ENCODE peak calls at places on chromosomes 16 and 17, in nine cellular contexts. R is upper lobe of right lung; T is neural progenitor cell; W is SJCRH30; F is CD8-positive, alpha-beta T cell; C is GM23248; O is ovary; Q is astrocyte; Z is thoracic aorta. B is an unnamed sample. For H3K4me1 and H3K9me3, the result is how much of the 10 kb centered on the place peaks cover.

GRCh38 chr17:43936434-43936833 is 5.8 kb downstream of the PPY start:
- DNase-seq in W (no peak), C (peak), Z (no peak), O (no peak), Q (no peak), F (no peak), T (no peak), R (no peak), B (no peak)

GRCh38 chr16:2748757-2749455 is 3.5 kb upstream of the SRRM2 start:
- DNase-seq in Q (no peak), Z (no peak), T (no peak), F (no peak), C (no peak), O (no peak), R (no peak), W (no peak), B (no peak)

GRCh38 chr17:18378205-18378505 is 577 bp downstream of the EVPLL start:
- DNase-seq in O (no peak), Q (no peak), Z (no peak), T (no peak), F (no peak), W (no peak), C (no peak), R (no peak), B (no peak)

GRCh38 chr16:19524356-19524865 is 669 bp downstream of the CCP110 start:
- DNase-seq in Q (no peak), C (peak), F (no peak), T (no peak), O (no peak), Z (no peak), R (no peak), W (peak), B (no peak)

GRCh38 chr16:80231888-80232287 is 308.9 kb upstream of the DYNLRB2 start:
- DNase-seq in T (no peak), F (no peak), W (no peak), Z (no peak), C (peak), R (no peak), O (no peak), Q (peak), B (no peak)

GRCh38 chr16:79021991-79022390 is 578.5 kb downstream of the MAF start:
- DNase-seq in W (no peak), O (no peak), R (no peak), T (no peak), Q (no peak), C (no peak), Z (no peak), F (no peak), B (no peak)

GRCh38 chr16:2371421-2371820 is 30.9 kb upstream of the ABCA3 start:
- DNase-seq in Q (no peak), T (no peak), O (no peak), R (no peak), W (no peak), F (no peak), Z (no peak), C (no peak), B (no peak)

GRCh38 chr16:68249361-68249760 is 4.2 kb downstream of the PLA2G15 start:
- DNase-seq in Z (no peak), W (no peak), T (no peak), R (no peak), C (no peak), F (no peak), Q (no peak), O (no peak), B (no peak)

GRCh38 chr16:57066625-57067024 is 25.8 kb upstream of the CPNE2 start:
- DNase-seq in T (no peak), O (no peak), R (no peak), Z (no peak), C (no peak), Q (no peak), F (no peak), W (no peak), B (no peak)

GRCh38 chr16:912684-913613 is 57.8 kb downstream of the LMF1 start:
- DNase-seq in O (no peak), C (no peak), Q (no peak), Z (no peak), F (no peak), T (peak), R (no peak), W (peak), B (peak)

GRCh38 chr16:85152414-85153030 is 40.2 kb upstream of the CIBAR2 start:
- DNase-seq in W (peak), R (no peak), F (no peak), Q (no peak), Z (no peak), O (no peak), C (no peak), T (no peak), B (peak)

GRCh38 chr17:35743911-35744328 is 9.1 kb downstream of the GAS2L2 start:
- DNase-seq in C (peak), O (peak), Q (no peak), T (peak), W (peak), R (no peak), Z (no peak), F (no peak), B (no peak)

GRCh38 chr16:46673320-46674013 is 15.5 kb downstream of the VPS35 start:
- DNase-seq in C (peak), Z (no peak), T (peak), F (no peak), W (peak), Q (peak), O (no peak), R (no peak), B (no peak)

GRCh38 chr16:19882641-19883040 is 2.0 kb downstream of the GPRC5B start:
- DNase-seq in Q (no peak), O (no peak), R (no peak), Z (no peak), F (no peak), W (peak), C (no peak), T (peak), B (no peak)

GRCh38 chr16:51431517-51432241 is 280.6 kb upstream of the SALL1 start:
- DNase-seq in R (no peak), Z (no peak), C (peak), Q (peak), O (no peak), W (peak), T (peak), F (no peak), B (peak)

GRCh38 chr17:19409509-19409908 is 1.5 kb upstream of the RNF112 start:
- DNase-seq in C (peak), Q (peak), F (no peak), Z (no peak), T (no peak), R (no peak), W (no peak), O (no peak), B (no peak)

GRCh38 chr17:6413073-6413472 is 21.8 kb downstream of the AIPL1 start:
- DNase-seq in O (no peak), W (peak), R (no peak), F (no peak), T (peak), Z (no peak), Q (peak), C (peak), B (no peak)

GRCh38 chr17:46162871-46163270 is 30.4 kb downstream of the KANSL1 start:
- DNase-seq in W (no peak), O (no peak), F (no peak), R (no peak), C (no peak), Z (no peak), T (no peak), Q (no peak), B (no peak)

GRCh38 chr16:65538945-65539344 is 417.1 kb upstream of the CDH11 start:
- DNase-seq in W (no peak), O (no peak), Z (no peak), C (peak), T (no peak), Q (peak), R (no peak), F (no peak), B (no peak)

DNA sequence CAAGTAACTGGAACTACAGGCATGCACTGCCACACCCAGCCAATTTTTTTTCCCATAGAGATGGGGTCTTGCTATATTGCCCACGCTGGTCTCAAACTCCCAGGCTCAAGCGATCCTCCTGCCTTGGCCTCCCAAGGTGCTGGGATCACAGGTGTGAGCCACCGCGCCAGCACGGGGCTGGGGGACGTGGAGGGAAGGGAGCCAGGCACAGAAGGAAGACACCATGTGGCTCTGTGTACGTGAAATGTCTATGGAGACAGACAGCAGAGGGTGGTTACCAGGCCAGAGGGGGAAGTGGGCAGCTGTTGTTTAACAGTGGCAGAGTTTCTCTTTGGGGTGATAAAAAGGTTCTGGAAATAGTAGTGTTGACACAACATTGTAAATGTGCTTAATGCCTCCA is 4.6 kb upstream of the PIEZO1 start:
- DNase-seq in O (no peak), Q (no peak), F (no peak), T (no peak), Z (no peak), W (peak), R (no peak), C (no peak), B (no peak)
- H3K4me1 ChIP-seq in O (under half), Q (under half), F (half or more), T (under half), Z (under half), W (under half), R (under half), C (under half), B (under half)

DNA sequence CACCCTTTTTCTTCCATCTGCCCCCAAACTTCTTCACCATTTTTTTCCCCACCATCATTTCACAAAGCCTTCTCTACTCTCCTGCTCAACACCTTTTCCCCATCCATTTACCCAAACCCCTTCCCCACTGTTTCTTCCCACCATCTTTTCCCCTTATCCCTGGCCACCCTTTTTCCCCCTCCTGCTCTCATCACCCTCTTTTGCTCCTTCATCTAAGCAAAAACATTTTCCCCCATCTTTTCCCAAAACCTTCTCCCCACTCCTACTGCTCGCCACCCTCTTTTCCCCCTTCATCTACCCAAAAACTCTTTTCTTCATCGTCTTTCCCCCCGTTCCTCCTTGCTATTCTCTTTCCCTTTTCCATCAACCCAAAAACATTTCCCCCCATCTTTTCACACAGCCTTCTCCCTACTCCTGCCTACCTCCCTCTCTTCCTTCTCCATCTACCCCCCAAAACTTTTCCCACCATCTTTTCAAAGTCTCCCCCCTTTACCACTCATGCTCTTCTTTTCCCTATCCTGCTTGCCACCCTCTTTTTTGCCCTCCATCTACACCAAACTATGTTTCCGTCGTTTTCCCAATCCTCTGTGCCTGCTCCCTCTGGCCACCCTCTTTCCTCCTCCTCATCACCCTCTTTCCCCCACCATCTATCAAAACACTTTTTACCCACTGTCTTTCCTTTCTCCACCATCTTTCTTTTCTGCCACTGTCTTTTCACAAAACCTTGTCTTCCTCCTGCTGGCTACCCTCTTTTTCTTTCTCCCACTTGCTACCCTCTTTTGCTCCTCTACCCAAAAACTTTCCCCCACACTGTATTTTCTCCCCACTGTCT is 205.8 kb upstream of the WSB1 start:
- DNase-seq in F (no peak), O (no peak), T (no peak), Q (no peak), W (no peak), C (no peak), Z (no peak), R (no peak), B (no peak)
- H3K9me3 ChIP-seq in F (under half), O (under half), T (under half), Q (under half), W (under half), C (under half), Z (under half), R (under half), B (under half)

GRCh38 chr17:82322526-82323453 is 5.4 kb upstream of the CD7 start:
- DNase-seq in F (no peak), R (peak), T (no peak), C (no peak), Z (no peak), Q (no peak), O (no peak), W (no peak), B (no peak)

GRCh38 chr17:82321947-82322466 is 4.6 kb upstream of the CD7 start:
- DNase-seq in Z (no peak), W (no peak), T (no peak), R (peak), F (no peak), O (no peak), C (no peak), Q (no peak), B (no peak)

GRCh38 chr17:82325286-82326180 is 8.0 kb downstream of the SECTM1 start:
- DNase-seq in O (no peak), W (no peak), F (no peak), Z (no peak), Q (no peak), R (peak), T (no peak), C (no peak), B (no peak)

GRCh38 chr17:82324566-82325285 is 7.3 kb upstream of the CD7 start:
- DNase-seq in W (no peak), Z (no peak), C (no peak), O (no peak), Q (no peak), F (no peak), T (no peak), R (peak), B (no peak)

GRCh38 chr17:82323514-82324234 is 6.3 kb upstream of the CD7 start:
- DNase-seq in Q (no peak), O (no peak), T (no peak), W (no peak), Z (no peak), R (peak), F (no peak), C (no peak), B (no peak)
- H3K4me1 ChIP-seq in Q (under half), O (under half), T (under half), W (under half), Z (under half), R (under half), F (under half), C (under half), B (under half)

GRCh38 chr17:69820881-69821473 is 254.0 kb upstream of the KCNJ16 start:
- DNase-seq in T (no peak), Z (no peak), R (no peak), F (no peak), O (no peak), Q (no peak), C (no peak), W (peak), B (no peak)
- H3K9me3 ChIP-seq in T (under half), Z (under half), R (under half), F (under half), O (under half), Q (under half), C (under half), W (under half), B (under half)

B was measured in RWPE2.